ENCODE peak calls at places on chromosome 13, in eight cellular contexts. L is GM23338, E is Karpas-422, Z is PC-9, Y is OCI-LY7, C is PC-3, P is MM.1S, M is SK-N-SH. B is an unnamed sample. For H3K9me2, the result is how much of the 10 kb centered on the place peaks cover.

GRCh38 chr13:85347251-85347650 is 452.0 kb downstream of the SLITRK6 start:
- DNase-seq in L (no peak), E (no peak), Z (no peak), Y (no peak), C (peak), P (no peak), M (no peak), B (no peak)

GRCh38 chr13:77565635-77566034 is 30.1 kb downstream of the SCEL start:
- DNase-seq in L (peak), E (peak), Z (no peak), Y (peak), C (peak), P (peak), M (peak), B (peak)

GRCh38 chr13:41645313-41645712 is 188.0 kb downstream of the RGCC start:
- DNase-seq in L (no peak), E (no peak), Z (no peak), Y (no peak), C (peak), P (no peak), M (no peak), B (peak)

GRCh38 chr13:112781881-112782361 is 92.1 kb downstream of the ATP11A start:
- DNase-seq in L (no peak), E (no peak), Z (no peak), Y (no peak), C (no peak), P (no peak), M (peak), B (peak)

GRCh38 chr13:27979001-27979643 is 9.4 kb downstream of the URAD start:
- DNase-seq in L (peak), E (no peak), Z (no peak), Y (no peak), C (no peak), P (no peak), M (no peak), B (no peak)

GRCh38 chr13:75178436-75178835 is 303.5 kb downstream of the TBC1D4 start:
- DNase-seq in L (no peak), E (no peak), Z (no peak), Y (no peak), C (no peak), P (no peak), M (no peak), B (peak)

GRCh38 chr13:43223206-43223605 is 199.8 kb downstream of the DNAJC15 start:
- DNase-seq in L (no peak), E (no peak), Z (no peak), Y (no peak), C (no peak), P (no peak), M (no peak), B (no peak)

GRCh38 chr13:44756411-44756810 is 180.3 kb upstream of the TSC22D1 start:
- DNase-seq in L (no peak), E (no peak), Z (no peak), Y (no peak), C (no peak), P (no peak), M (no peak), B (no peak)

GRCh38 chr13:44876782-44877324 is 112.4 kb downstream of the NUFIP1 start:
- DNase-seq in L (peak), E (peak), Z (no peak), Y (no peak), C (no peak), P (no peak), M (no peak), B (no peak)

GRCh38 chr13:36910545-36910944 is 9.5 kb downstream of the SMAD9 start:
- DNase-seq in L (no peak), E (no peak), Z (no peak), Y (no peak), C (no peak), P (no peak), M (no peak), B (no peak)

GRCh38 chr13:26695891-26696311 is 64.7 kb downstream of the GPR12 start:
- DNase-seq in L (no peak), E (no peak), Z (no peak), Y (no peak), C (no peak), P (no peak), M (no peak), B (no peak)

GRCh38 chr13:85771856-85772255 is 27.4 kb downstream of the SLITRK6 start:
- DNase-seq in L (no peak), E (no peak), Z (no peak), Y (no peak), C (no peak), P (no peak), M (no peak), B (no peak)

GRCh38 chr13:70034280-70034679 is 73.3 kb upstream of the ATXN8OS start:
- DNase-seq in L (no peak), E (no peak), Z (no peak), Y (no peak), C (no peak), P (no peak), M (no peak), B (no peak)

GRCh38 chr13:50905256-50905655 is 4.3 kb upstream of the RNASEH2B start:
- DNase-seq in L (no peak), E (no peak), Z (no peak), Y (no peak), C (no peak), P (no peak), M (no peak), B (no peak)

GRCh38 chr13:107025991-107026390 is 458.1 kb upstream of the ARGLU1 start:
- DNase-seq in L (no peak), E (no peak), Z (peak), Y (no peak), C (peak), P (no peak), M (no peak), B (no peak)

GRCh38 chr13:81406022-81406421 is 1065.1 kb upstream of the SPRY2 start:
- DNase-seq in L (no peak), E (no peak), Z (no peak), Y (no peak), C (no peak), P (no peak), M (no peak), B (no peak)

GRCh38 chr13:106680796-106681482 is 113.0 kb upstream of the ARGLU1 start:
- DNase-seq in L (peak), E (no peak), Z (no peak), Y (no peak), C (no peak), P (no peak), M (no peak), B (no peak)

GRCh38 chr13:32113564-32113963 is 82.0 kb downstream of the FRY start:
- DNase-seq in L (no peak), E (no peak), Z (no peak), Y (no peak), C (no peak), P (no peak), M (no peak), B (no peak)

GRCh38 chr13:20331949-20332348 is 99.8 kb upstream of the GJB6 start:
- DNase-seq in L (no peak), E (no peak), Z (no peak), Y (no peak), C (no peak), P (no peak), M (no peak), B (no peak)

GRCh38 chr13:46687810-46688209 is 109.2 kb downstream of the ESD start:
- DNase-seq in L (peak), E (no peak), Z (peak), Y (no peak), C (peak), P (no peak), M (no peak), B (peak)

GRCh38 chr13:51222510-51223283 is 499 bp downstream of the FAM124A start:
- DNase-seq in L (peak), E (no peak), Z (no peak), Y (no peak), C (peak), P (no peak), M (no peak), B (peak)

GRCh38 chr13:91169641-91170040 is 177.8 kb upstream of the MIR17HG start:
- DNase-seq in L (no peak), E (no peak), Z (no peak), Y (no peak), C (no peak), P (no peak), M (no peak), B (no peak)

GRCh38 chr13:67048084-67048792 is 181.9 kb downstream of the PCDH9 start:
- DNase-seq in L (no peak), E (no peak), Z (no peak), Y (peak), C (no peak), P (no peak), M (no peak), B (no peak)

GRCh38 chr13:102250448-102250847 is 151.4 kb downstream of the FGF14 start:
- DNase-seq in L (no peak), E (no peak), Z (no peak), Y (no peak), C (no peak), P (no peak), M (no peak), B (no peak)

GRCh38 chr13:37047846-37048245 is 11.6 kb downstream of the SUPT20H start:
- DNase-seq in L (no peak), E (no peak), Z (no peak), Y (no peak), C (no peak), P (no peak), M (no peak), B (no peak)

GRCh38 chr13:40109324-40109958 is 454.0 kb downstream of the COG6 start:
- DNase-seq in L (no peak), E (no peak), Z (peak), Y (no peak), C (peak), P (no peak), M (no peak), B (peak)

GRCh38 chr13:27384285-27384684 is 40.1 kb upstream of the GTF3A start:
- DNase-seq in L (no peak), E (no peak), Z (no peak), Y (no peak), C (no peak), P (no peak), M (no peak), B (no peak)

GRCh38 chr13:110358381-110358780 is 51.3 kb downstream of the COL4A2 start:
- DNase-seq in L (no peak), E (no peak), Z (no peak), Y (no peak), C (no peak), P (no peak), M (no peak), B (no peak)
- H3K27ac ChIP-seq in L (no peak), E (no peak), Z (no peak), Y (no peak), C (no peak), P (no peak), M (no peak), B (no peak)

GRCh38 chr13:22893777-22894176 is 287.0 kb upstream of the SGCG start:
- DNase-seq in L (no peak), E (no peak), Z (no peak), Y (no peak), C (no peak), P (no peak), M (no peak), B (no peak)

GRCh38 chr13:22897571-22898314 is 283.0 kb upstream of the SGCG start:
- DNase-seq in L (no peak), E (no peak), Z (no peak), Y (no peak), C (no peak), P (no peak), M (no peak), B (no peak)

GRCh38 chr13:22893149-22893548 is 287.6 kb upstream of the SGCG start:
- DNase-seq in L (no peak), E (no peak), Z (no peak), Y (no peak), C (no peak), P (no peak), M (no peak), B (no peak)
- H3K9me2 ChIP-seq in L (under half), E (under half), Z (under half), Y (under half), C (under half), P (under half), M (under half), B (under half)

DNA sequence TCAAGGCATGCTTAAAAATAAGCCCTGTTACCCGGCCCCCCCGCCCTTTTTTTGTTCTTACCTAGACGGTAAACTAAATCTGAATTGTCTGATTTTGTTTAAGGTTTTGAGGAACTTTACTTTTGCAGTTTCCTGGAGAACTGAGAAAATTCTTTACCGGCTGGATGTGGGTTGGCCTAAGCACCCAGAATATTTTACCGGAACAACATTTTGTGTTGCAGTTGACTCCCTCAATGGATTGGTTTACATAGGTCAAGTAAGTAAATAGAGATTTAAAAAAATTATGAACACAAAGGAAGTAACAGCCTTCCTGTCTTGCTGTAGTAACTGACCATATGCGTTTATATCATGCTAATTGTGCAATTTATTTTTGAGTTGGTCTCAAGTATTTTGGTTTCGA is 777 bp downstream of the NHLRC3 start:
- DNase-seq in L (no peak), E (no peak), Z (no peak), Y (peak), C (no peak), P (peak), M (no peak), B (peak)
- H3K27ac ChIP-seq in L (no peak), E (peak), Z (peak), Y (peak), C (no peak), P (peak), M (no peak), B (peak)

GRCh38 chr13:48493851-48494250 is 39.0 kb downstream of the RCBTB2 start:
- DNase-seq in L (no peak), E (peak), Z (no peak), Y (no peak), C (peak), P (no peak), M (no peak), B (peak)

GRCh38 chr13:48494874-48495273 is 38.0 kb downstream of the RCBTB2 start:
- DNase-seq in L (no peak), E (no peak), Z (no peak), Y (no peak), C (no peak), P (no peak), M (no peak), B (no peak)

GRCh38 chr13:48497669-48498068 is 35.2 kb downstream of the RCBTB2 start:
- DNase-seq in L (no peak), E (peak), Z (no peak), Y (no peak), C (no peak), P (no peak), M (no peak), B (no peak)

GRCh38 chr13:48496796-48497195 is 36.1 kb downstream of the RCBTB2 start:
- DNase-seq in L (peak), E (peak), Z (no peak), Y (no peak), C (no peak), P (no peak), M (no peak), B (no peak)

DNA sequence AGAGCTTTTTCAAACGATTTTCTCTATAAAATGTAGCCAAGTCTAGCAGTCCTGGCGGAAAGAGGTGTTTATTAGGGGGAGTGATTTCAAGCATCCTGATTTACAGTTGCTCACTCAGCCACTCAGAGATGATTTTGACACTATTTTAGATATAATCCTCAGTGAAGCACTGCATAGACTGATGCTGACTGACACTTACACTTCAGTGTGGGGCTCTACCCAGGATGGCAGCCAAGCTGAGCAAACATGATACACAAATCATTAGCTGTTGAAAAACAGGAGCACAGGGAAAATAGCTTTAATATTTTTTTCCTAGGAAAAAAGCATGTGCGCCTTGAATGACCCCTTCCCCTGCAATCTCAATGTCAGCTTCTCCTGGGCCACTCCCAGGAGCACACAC is 36.6 kb downstream of the RCBTB2 start:
- DNase-seq in L (no peak), E (no peak), Z (no peak), Y (no peak), C (no peak), P (no peak), M (no peak), B (no peak)
- H3K9me2 ChIP-seq in L (under half), E (under half), Z (under half), Y (under half), C (under half), P (under half), M (under half), B (under half)

GRCh38 chr13:29039212-29039611 is 219.1 kb downstream of the MTUS2 start:
- DNase-seq in L (no peak), E (no peak), Z (no peak), Y (no peak), C (no peak), P (no peak), M (no peak), B (no peak)

GRCh38 chr13:29038700-29039099 is 218.6 kb downstream of the MTUS2 start:
- DNase-seq in L (no peak), E (no peak), Z (no peak), Y (no peak), C (no peak), P (no peak), M (no peak), B (no peak)
- H3K27ac ChIP-seq in L (no peak), E (no peak), Z (no peak), Y (no peak), C (no peak), P (no peak), M (no peak), B (no peak)

GRCh38 chr13:99525967-99526366 is 24.7 kb downstream of the TM9SF2 start:
- DNase-seq in L (no peak), E (no peak), Z (no peak), Y (no peak), C (no peak), P (no peak), M (no peak), B (no peak)

GRCh38 chr13:99528547-99528946 is 27.3 kb downstream of the TM9SF2 start:
- DNase-seq in L (no peak), E (peak), Z (no peak), Y (peak), C (peak), P (no peak), M (no peak), B (no peak)

GRCh38 chr13:99526549-99526948 is 25.3 kb downstream of the TM9SF2 start:
- DNase-seq in L (no peak), E (no peak), Z (no peak), Y (no peak), C (no peak), P (no peak), M (no peak), B (no peak)

GRCh38 chr13:99523838-99524237 is 22.6 kb downstream of the TM9SF2 start:
- DNase-seq in L (no peak), E (no peak), Z (no peak), Y (no peak), C (peak), P (no peak), M (no peak), B (no peak)

DNA sequence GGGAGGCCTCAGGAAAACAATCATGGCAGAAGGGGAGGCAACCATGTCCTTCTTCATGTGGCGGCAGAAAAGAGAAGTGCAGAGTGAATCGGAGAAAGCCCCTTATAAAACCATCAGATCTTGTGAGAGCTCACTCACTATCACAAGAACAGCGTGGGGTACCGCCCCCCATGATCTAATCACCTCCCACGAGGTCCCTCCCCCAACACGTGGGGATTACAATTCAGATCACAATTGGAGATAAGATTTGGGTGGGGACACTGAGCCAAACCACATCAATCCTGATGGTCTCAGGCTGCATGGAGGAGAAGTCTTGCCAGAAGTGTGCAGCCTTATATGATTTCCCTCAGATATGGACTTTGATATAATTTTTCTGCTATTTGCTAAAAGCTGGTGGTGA is 26.1 kb downstream of the TM9SF2 start:
- DNase-seq in L (no peak), E (no peak), Z (no peak), Y (no peak), C (no peak), P (no peak), M (no peak), B (no peak)
- H3K9me2 ChIP-seq in L (under half), E (under half), Z (under half), Y (under half), C (under half), P (under half), M (under half), B (under half)

GRCh38 chr13:72194531-72194930 is 327.5 kb upstream of the DACH1 start:
- DNase-seq in L (no peak), E (no peak), Z (no peak), Y (no peak), C (peak), P (no peak), M (no peak), B (no peak)
- H3K27ac ChIP-seq in L (no peak), E (no peak), Z (no peak), Y (no peak), C (peak), P (no peak), M (no peak), B (no peak)

GRCh38 chr13:79212064-79212619 is 193.9 kb downstream of the RBM26 start:
- DNase-seq in L (no peak), E (no peak), Z (no peak), Y (no peak), C (no peak), P (no peak), M (no peak), B (no peak)

DNA sequence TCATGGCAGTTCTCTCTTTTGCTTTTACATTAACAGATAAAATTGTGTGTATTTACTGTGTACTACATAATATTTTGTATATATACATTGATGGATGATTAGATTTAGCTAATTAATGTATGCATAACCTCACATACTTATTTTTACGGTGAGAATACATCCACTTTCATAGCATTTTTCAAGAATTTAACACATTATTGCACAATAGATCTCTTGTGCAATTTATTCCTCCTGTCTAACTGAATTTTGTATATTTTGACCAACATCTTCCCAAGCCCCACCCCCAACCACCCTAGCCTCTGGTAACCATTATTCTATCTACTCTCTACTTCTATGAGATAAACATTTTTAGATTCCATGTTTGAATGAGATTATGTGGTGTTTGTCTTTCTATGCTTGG is 194.7 kb downstream of the RBM26 start:
- DNase-seq in L (no peak), E (no peak), Z (no peak), Y (no peak), C (no peak), P (no peak), M (no peak), B (no peak)
- H3K9me2 ChIP-seq in L (under half), E (under half), Z (under half), Y (under half), C (under half), P (under half), M (under half), B (under half)

B was measured in GM23248.